ENCODE peak calls at places on chromosome 4, in four cellular contexts. One of them, this sample, is unnamed.

GRCh38 chr4:1958276-1959103 is 50.3 kb downstream of the NELFA start:
- DNase-seq in HepG2: no peak
- DNase-seq in K562: no peak
- DNase-seq in HCT116: no peak
- DNase-seq in this sample: no peak

GRCh38 chr4:81106150-81106549 is 75.6 kb downstream of the BMP3 start:
- DNase-seq in HCT116: no peak
- DNase-seq in HepG2: no peak
- DNase-seq in K562: no peak
- DNase-seq in this sample: no peak

GRCh38 chr4:59535541-59535940 is 1664.6 kb upstream of the ADGRL3 start:
- DNase-seq in HepG2: no peak
- DNase-seq in K562: no peak
- DNase-seq in HCT116: no peak
- DNase-seq in this sample: no peak

GRCh38 chr4:42761804-42762203 is 104.9 kb upstream of the ATP8A1 start:
- DNase-seq in HCT116: no peak
- DNase-seq in K562: no peak
- DNase-seq in HepG2: no peak
- DNase-seq in this sample: no peak

GRCh38 chr4:76639292-76639691 is 204.3 kb downstream of the SHROOM3 start:
- DNase-seq in HepG2: no peak
- DNase-seq in K562: no peak
- DNase-seq in HCT116: no peak
- DNase-seq in this sample: no peak

GRCh38 chr4:180610317-180610716 is 1632.9 kb upstream of the TENM3 start:
- DNase-seq in K562: no peak
- DNase-seq in HCT116: no peak
- DNase-seq in HepG2: no peak
- DNase-seq in this sample: no peak

GRCh38 chr4:186685744-186686143 is 37.9 kb downstream of the FAT1 start:
- DNase-seq in HepG2: peak
- DNase-seq in K562: no peak
- DNase-seq in HCT116: peak
- DNase-seq in this sample: no peak

GRCh38 chr4:21304061-21304541 is 603.8 kb downstream of the PACRGL start:
- DNase-seq in HepG2: no peak
- DNase-seq in K562: no peak
- DNase-seq in HCT116: no peak
- DNase-seq in this sample: peak

GRCh38 chr4:70291341-70291740 is 43.4 kb upstream of the CABS1 start:
- DNase-seq in HCT116: no peak
- DNase-seq in HepG2: no peak
- DNase-seq in K562: no peak
- DNase-seq in this sample: no peak

GRCh38 chr4:153117554-153117953 is 86.7 kb upstream of the TRIM2 start:
- DNase-seq in HepG2: no peak
- DNase-seq in K562: no peak
- DNase-seq in HCT116: no peak
- DNase-seq in this sample: no peak

GRCh38 chr4:102715057-102715456 is 45.7 kb downstream of the MANBA start:
- DNase-seq in HCT116: no peak
- DNase-seq in HepG2: no peak
- DNase-seq in K562: no peak
- DNase-seq in this sample: no peak

GRCh38 chr4:6331018-6331417 is 61.4 kb downstream of the WFS1 start:
- DNase-seq in K562: peak
- DNase-seq in HepG2: peak
- DNase-seq in HCT116: no peak
- DNase-seq in this sample: no peak

GRCh38 chr4:52729586-52729985 is 21.6 kb downstream of the ERVMER34-1 start:
- DNase-seq in HCT116: no peak
- DNase-seq in K562: no peak
- DNase-seq in HepG2: no peak
- DNase-seq in this sample: no peak

GRCh38 chr4:92455956-92456355 is 152.2 kb downstream of the GRID2 start:
- DNase-seq in HepG2: no peak
- DNase-seq in HCT116: no peak
- DNase-seq in K562: no peak
- DNase-seq in this sample: no peak

GRCh38 chr4:3481113-3481531 is 18.0 kb downstream of the DOK7 start:
- DNase-seq in HepG2: no peak
- DNase-seq in HCT116: no peak
- DNase-seq in K562: no peak
- DNase-seq in this sample: no peak

GRCh38 chr4:98919996-98920395 is 8.9 kb downstream of the EIF4E start:
- DNase-seq in HepG2: no peak
- DNase-seq in K562: no peak
- DNase-seq in HCT116: no peak
- DNase-seq in this sample: no peak

GRCh38 chr4:107733431-107733925 is 13.4 kb upstream of the PAPSS1 start:
- DNase-seq in HCT116: no peak
- DNase-seq in K562: no peak
- DNase-seq in HepG2: no peak
- DNase-seq in this sample: peak

GRCh38 chr4:177508662-177509061 is 66.4 kb upstream of the AGA start:
- DNase-seq in HCT116: no peak
- DNase-seq in HepG2: no peak
- DNase-seq in K562: no peak
- DNase-seq in this sample: no peak

GRCh38 chr4:7677086-7677485 is 242.4 kb upstream of the PSAPL1 start:
- DNase-seq in K562: no peak
- DNase-seq in HepG2: no peak
- DNase-seq in HCT116: no peak
- DNase-seq in this sample: no peak

GRCh38 chr4:1504786-1505500 is 98.7 kb upstream of the NKX1-1 start:
- DNase-seq in K562: no peak
- DNase-seq in HepG2: no peak
- DNase-seq in HCT116: no peak
- DNase-seq in this sample: peak

GRCh38 chr4:96166806-96167205 is 326.9 kb downstream of the PDHA2 start:
- DNase-seq in HCT116: no peak
- DNase-seq in K562: no peak
- DNase-seq in HepG2: no peak
- DNase-seq in this sample: no peak

GRCh38 chr4:183797041-183797444 is 108.1 kb upstream of the STOX2 start:
- DNase-seq in HCT116: no peak
- DNase-seq in HepG2: no peak
- DNase-seq in K562: no peak
- DNase-seq in this sample: no peak

GRCh38 chr4:96677499-96677898 is 837.6 kb downstream of the PDHA2 start:
- DNase-seq in K562: no peak
- DNase-seq in HepG2: no peak
- DNase-seq in HCT116: no peak
- DNase-seq in this sample: no peak

GRCh38 chr4:161252520-161253141 is 911.2 kb downstream of the FSTL5 start:
- DNase-seq in HepG2: peak
- DNase-seq in HCT116: peak
- DNase-seq in K562: peak
- DNase-seq in this sample: no peak

GRCh38 chr4:143352052-143352451 is 15.4 kb downstream of the GAB1 start:
- DNase-seq in K562: no peak
- DNase-seq in HCT116: no peak
- DNase-seq in HepG2: no peak
- DNase-seq in this sample: peak

GRCh38 chr4:38180456-38180855 is 220.3 kb downstream of the PTTG2 start:
- DNase-seq in HCT116: no peak
- DNase-seq in K562: no peak
- DNase-seq in HepG2: no peak
- DNase-seq in this sample: no peak

GRCh38 chr4:126947536-126947935 is 685.2 kb upstream of the INTU start:
- DNase-seq in HCT116: no peak
- DNase-seq in HepG2: no peak
- DNase-seq in K562: peak
- DNase-seq in this sample: no peak

GRCh38 chr4:158129649-158130048 is 43.2 kb downstream of the GASK1B start:
- DNase-seq in HCT116: no peak
- DNase-seq in K562: no peak
- DNase-seq in HepG2: no peak
- DNase-seq in this sample: no peak

GRCh38 chr4:30716671-30717207 is 3.4 kb upstream of the PCDH7 start:
- DNase-seq in HCT116: no peak
- DNase-seq in HepG2: no peak
- DNase-seq in K562: no peak
- DNase-seq in this sample: no peak

GRCh38 chr4:17115546-17115945 is 217.1 kb upstream of the LDB2 start:
- DNase-seq in HepG2: no peak
- DNase-seq in HCT116: no peak
- DNase-seq in K562: no peak
- DNase-seq in this sample: no peak

GRCh38 chr4:19982556-19982955 is 269.1 kb upstream of the SLIT2 start:
- DNase-seq in K562: no peak
- DNase-seq in HepG2: no peak
- DNase-seq in HCT116: no peak
- DNase-seq in this sample: no peak

GRCh38 chr4:182764137-182764536 is 153.0 kb downstream of the DCTD start:
- DNase-seq in K562: no peak
- DNase-seq in HCT116: no peak
- DNase-seq in HepG2: no peak
- DNase-seq in this sample: no peak

GRCh38 chr4:182764642-182765041 is 152.5 kb downstream of the DCTD start:
- DNase-seq in HCT116: no peak
- DNase-seq in HepG2: no peak
- DNase-seq in K562: no peak
- DNase-seq in this sample: no peak

GRCh38 chr4:182770259-182770968 is 146.8 kb downstream of the DCTD start:
- DNase-seq in K562: no peak
- DNase-seq in HCT116: no peak
- DNase-seq in HepG2: no peak
- DNase-seq in this sample: no peak

GRCh38 chr4:182768821-182769220 is 148.4 kb downstream of the DCTD start:
- DNase-seq in HCT116: no peak
- DNase-seq in K562: no peak
- DNase-seq in HepG2: no peak
- DNase-seq in this sample: no peak

GRCh38 chr4:182766851-182767250 is 150.3 kb downstream of the DCTD start:
- DNase-seq in HepG2: no peak
- DNase-seq in HCT116: no peak
- DNase-seq in K562: no peak
- DNase-seq in this sample: no peak
- TF ChIP-seq RAD21 in HepG2: no peak
- TF ChIP-seq RAD21 in HCT116: no peak
- TF ChIP-seq RAD21 in K562: no peak
- TF ChIP-seq RAD21 in this sample: no peak

GRCh38 chr4:128819082-128819742 is 9.7 kb downstream of the JADE1 start:
- DNase-seq in HepG2: no peak
- DNase-seq in K562: peak
- DNase-seq in HCT116: no peak
- DNase-seq in this sample: no peak
- TF ChIP-seq ELF1 in HepG2: no peak
- TF ChIP-seq ELF1 in K562: no peak
- TF ChIP-seq ELF1 in HCT116: no peak
- TF ChIP-seq ELF1 in this sample: no peak

GRCh38 chr4:28432348-28433025 is 1571.8 kb downstream of the STIM2 start:
- DNase-seq in K562: no peak
- DNase-seq in HepG2: no peak
- DNase-seq in HCT116: no peak
- DNase-seq in this sample: no peak

GRCh38 chr4:28435346-28435745 is 1574.7 kb downstream of the STIM2 start:
- DNase-seq in K562: no peak
- DNase-seq in HCT116: no peak
- DNase-seq in HepG2: no peak
- DNase-seq in this sample: no peak

DNA sequence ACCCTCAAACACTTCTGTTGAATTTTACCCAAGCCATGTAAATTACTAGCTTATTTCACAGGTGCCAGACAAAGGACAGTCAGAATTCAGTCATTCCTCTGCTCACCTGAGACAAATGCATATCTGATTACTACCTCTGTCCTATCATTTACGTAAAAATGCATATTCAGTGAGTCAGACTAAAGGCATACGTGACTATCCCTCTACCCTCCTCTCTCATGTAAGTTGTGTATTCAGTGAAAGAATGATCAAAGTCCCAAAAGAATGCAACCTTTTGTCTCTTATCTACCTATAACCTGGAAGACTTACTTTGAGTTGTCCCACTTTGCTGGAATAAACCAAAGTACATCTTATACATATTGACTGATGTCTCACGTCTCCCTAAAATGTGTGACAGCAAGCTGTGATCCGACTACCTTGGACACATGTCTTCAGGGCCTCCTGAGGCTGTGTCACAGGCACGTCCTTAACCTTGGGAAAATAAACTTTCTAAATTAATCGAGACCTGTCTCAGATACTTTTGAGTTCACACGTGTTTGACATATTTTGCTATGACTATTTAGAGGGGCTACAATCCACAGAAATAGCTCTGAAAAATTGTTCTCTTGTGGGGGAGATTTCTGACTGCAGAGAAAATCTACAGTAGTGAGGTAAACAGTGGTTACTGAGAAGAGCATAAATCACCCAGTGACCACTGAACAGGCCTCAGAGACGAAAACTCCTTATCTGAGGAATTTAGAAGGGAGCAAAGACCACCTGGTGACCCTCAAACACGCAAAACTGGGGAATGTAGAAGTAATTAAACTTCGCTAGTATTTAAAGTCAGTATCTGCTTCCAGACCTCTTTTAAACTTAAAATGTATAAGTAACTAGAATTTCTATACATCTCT is 1575.8 kb downstream of the STIM2 start:
- DNase-seq in K562: no peak
- DNase-seq in HepG2: no peak
- DNase-seq in HCT116: no peak
- DNase-seq in this sample: no peak
- TF ChIP-seq RAD21 in K562: no peak
- TF ChIP-seq RAD21 in HepG2: no peak
- TF ChIP-seq RAD21 in HCT116: no peak
- TF ChIP-seq RAD21 in this sample: no peak

GRCh38 chr4:84634961-84635360 is 52.0 kb downstream of the CDS1 start:
- DNase-seq in HepG2: no peak
- DNase-seq in HCT116: no peak
- DNase-seq in K562: no peak
- DNase-seq in this sample: no peak
- TF ChIP-seq ELF1 in HepG2: no peak
- TF ChIP-seq ELF1 in HCT116: no peak
- TF ChIP-seq ELF1 in K562: no peak
- TF ChIP-seq ELF1 in this sample: no peak

GRCh38 chr4:137390141-137390540 is 142.2 kb downstream of the PCDH18 start:
- DNase-seq in K562: no peak
- DNase-seq in HepG2: no peak
- DNase-seq in HCT116: no peak
- DNase-seq in this sample: no peak
- TF ChIP-seq RAD21 in K562: no peak
- TF ChIP-seq RAD21 in HepG2: no peak
- TF ChIP-seq RAD21 in HCT116: no peak
- TF ChIP-seq RAD21 in this sample: no peak

DNA sequence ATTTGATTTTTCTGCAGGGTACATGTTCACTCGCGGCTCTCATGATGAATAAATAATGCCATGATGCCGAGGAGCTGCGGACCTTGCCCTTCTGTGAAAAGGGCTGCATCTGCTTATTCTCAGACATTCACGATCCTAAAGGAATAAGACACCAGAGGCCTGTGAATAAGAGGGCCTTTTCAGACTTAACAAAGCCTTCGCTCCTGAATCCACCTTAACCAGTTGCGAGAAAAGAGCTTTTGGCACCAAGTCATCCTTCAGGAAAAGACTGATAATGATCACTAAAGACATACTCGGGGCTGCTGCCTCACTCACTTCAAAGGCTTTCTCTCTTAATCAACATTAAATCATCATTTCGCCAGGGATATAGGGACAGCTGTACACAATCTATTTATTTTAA is 147.5 kb downstream of the FBXO8 start:
- DNase-seq in K562: no peak
- DNase-seq in HepG2: no peak
- DNase-seq in HCT116: no peak
- DNase-seq in this sample: peak
- TF ChIP-seq ELF1 in K562: no peak
- TF ChIP-seq ELF1 in HepG2: no peak
- TF ChIP-seq ELF1 in HCT116: no peak
- TF ChIP-seq ELF1 in this sample: no peak

This sample was measured in SK-N-SH.